ENCODE peak calls at places on chromosomes 11 and 22, in seven cellular contexts. G, R, E, J, F, Y and Z are unnamed samples.

GRCh38 chr11:19110290-19110689 is 6.7 kb upstream of the ZDHHC13 start:
- DNase-seq in G (peak), R (no peak), E (no peak), J (no peak), F (no peak), Y (peak), Z (peak)

GRCh38 chr11:116215471-116216113 is 557.2 kb downstream of the BUD13 start:
- DNase-seq in G (no peak), R (no peak), E (no peak), J (no peak), F (peak), Y (no peak), Z (no peak)

GRCh38 chr11:73528420-73528819 is 69.5 kb downstream of the FAM168A start:
- DNase-seq in G (no peak), R (no peak), E (no peak), J (no peak), F (no peak), Y (no peak), Z (no peak)

GRCh38 chr22:43706151-43706550 is 106.0 kb downstream of the EFCAB6 start:
- DNase-seq in G (no peak), R (no peak), E (no peak), J (no peak), F (peak), Y (no peak), Z (no peak)

GRCh38 chr22:49553518-49554295 is 274.0 kb downstream of the BRD1 start:
- DNase-seq in G (no peak), R (no peak), E (no peak), J (peak), F (no peak), Y (peak), Z (no peak)

GRCh38 chr22:31378123-31378522 is 21.3 kb upstream of the DRG1 start:
- DNase-seq in G (no peak), R (no peak), E (no peak), J (no peak), F (no peak), Y (no peak), Z (no peak)

GRCh38 chr11:12863605-12864121 is 145.5 kb upstream of the RASSF10 start:
- DNase-seq in G (peak), R (no peak), E (no peak), J (no peak), F (no peak), Y (no peak), Z (peak)

GRCh38 chr11:69819109-69819490 is at the start of gene FGF3:
- DNase-seq in G (no peak), R (no peak), E (no peak), J (no peak), F (no peak), Y (no peak), Z (no peak)

GRCh38 chr11:1557168-1557884 is 14.7 kb downstream of the DUSP8 start:
- DNase-seq in G (no peak), R (no peak), E (no peak), J (peak), F (no peak), Y (peak), Z (no peak)

GRCh38 chr11:6345356-6345755 is 25.1 kb upstream of the CAVIN3 start:
- DNase-seq in G (no peak), R (no peak), E (no peak), J (no peak), F (no peak), Y (no peak), Z (no peak)

GRCh38 chr11:17529814-17530162 is 14.4 kb downstream of the USH1C start:
- DNase-seq in G (peak), R (no peak), E (no peak), J (no peak), F (no peak), Y (peak), Z (peak)

GRCh38 chr22:21726650-21727049 is 8.9 kb downstream of the YPEL1 start:
- DNase-seq in G (no peak), R (no peak), E (no peak), J (no peak), F (peak), Y (peak), Z (peak)

GRCh38 chr11:97934572-97935208 is 1086.1 kb upstream of the CNTN5 start:
- DNase-seq in G (no peak), R (no peak), E (no peak), J (no peak), F (no peak), Y (no peak), Z (no peak)

GRCh38 chr11:11313426-11313825 is 39.6 kb downstream of the CSNK2A3 start:
- DNase-seq in G (no peak), R (no peak), E (no peak), J (no peak), F (no peak), Y (no peak), Z (no peak)

GRCh38 chr11:47460571-47461235 is 11.8 kb upstream of the RAPSN start:
- DNase-seq in G (no peak), R (no peak), E (no peak), J (peak), F (no peak), Y (no peak), Z (no peak)

GRCh38 chr11:86034710-86035109 is 34.2 kb downstream of the PICALM start:
- DNase-seq in G (no peak), R (no peak), E (no peak), J (no peak), F (no peak), Y (no peak), Z (no peak)

GRCh38 chr11:76823481-76824028 is 37.2 kb upstream of the ACER3 start:
- DNase-seq in G (no peak), R (no peak), E (no peak), J (no peak), F (no peak), Y (no peak), Z (no peak)

GRCh38 chr11:27319065-27319464 is 44.0 kb downstream of the CCDC34 start:
- DNase-seq in G (no peak), R (no peak), E (no peak), J (no peak), F (no peak), Y (no peak), Z (no peak)

GRCh38 chr11:117195761-117196160 is 3.4 kb upstream of the TAGLN start:
- DNase-seq in G (no peak), R (no peak), E (no peak), J (peak), F (no peak), Y (no peak), Z (no peak)

GRCh38 chr11:20162824-20163777 is 2.8 kb upstream of the DBX1 start:
- DNase-seq in G (no peak), R (no peak), E (no peak), J (no peak), F (peak), Y (no peak), Z (no peak)

GRCh38 chr22:50193621-50194020 is 7.2 kb upstream of the SELENOO start:
- DNase-seq in G (no peak), R (no peak), E (no peak), J (no peak), F (no peak), Y (no peak), Z (no peak)